ENCODE peak calls at places on chromosomes 1 and 21, in four cellular contexts. X, I, P and Q are unnamed samples.

GRCh38 chr21:46150491-46151121 is 4.8 kb downstream of the FTCD start:
- DNase-seq in I (no peak), P (peak), X (no peak), Q (no peak)

GRCh38 chr1:31381394-31382287 is 8.8 kb upstream of the FABP3 start:
- DNase-seq in X (no peak), I (peak), P (no peak), Q (no peak)

GRCh38 chr1:83822206-83822605 is 176.7 kb downstream of the TTLL7 start:
- DNase-seq in P (no peak), I (no peak), X (no peak), Q (no peak)

GRCh38 chr1:77514871-77515776 is 167.3 kb downstream of the ZZZ3 start:
- DNase-seq in X (peak), P (peak), I (peak), Q (no peak)

GRCh38 chr1:18109756-18110597 is 2.4 kb downstream of the IGSF21 start:
- DNase-seq in X (peak), I (no peak), P (peak), Q (peak)

GRCh38 chr1:147712605-147713004 is 42.3 kb upstream of the ACP6 start:
- DNase-seq in P (no peak), X (no peak), I (no peak), Q (no peak)

GRCh38 chr1:182279302-182279701 is 112.3 kb downstream of the GLUL start:
- DNase-seq in P (no peak), X (no peak), I (no peak), Q (no peak)

GRCh38 chr1:63955746-63956145 is 181.9 kb downstream of the ROR1 start:
- DNase-seq in P (peak), I (peak), X (no peak), Q (peak)

GRCh38 chr1:197837911-197838310 is 62.6 kb upstream of the DENND1B start:
- DNase-seq in X (no peak), P (no peak), I (no peak), Q (no peak)

GRCh38 chr1:239810071-239810481 is 281.6 kb upstream of the FMN2 start:
- DNase-seq in X (no peak), P (no peak), I (no peak), Q (no peak)

GRCh38 chr1:244341455-244342450 is 110.0 kb downstream of the ADSS2 start:
- DNase-seq in X (peak), I (no peak), P (no peak), Q (no peak)

GRCh38 chr1:221069178-221069903 is 190.1 kb downstream of the HLX start:
- DNase-seq in I (no peak), P (no peak), X (no peak), Q (no peak)

GRCh38 chr1:47624531-47624930 is 186.7 kb downstream of the FOXD2 start:
- DNase-seq in I (no peak), X (peak), P (no peak), Q (no peak)

GRCh38 chr1:219174672-219175564 is 1.2 kb downstream of the LYPLAL1 start:
- DNase-seq in X (no peak), I (peak), P (peak), Q (peak)

GRCh38 chr21:37367301-37367757 is 756 bp downstream of the DYRK1A start:
- DNase-seq in X (no peak), P (no peak), I (no peak), Q (no peak)

GRCh38 chr1:20279507-20279906 is 11.2 kb upstream of the VWA5B1 start:
- DNase-seq in X (no peak), I (peak), P (no peak), Q (no peak)

GRCh38 chr1:159911668-159912067 is 11.7 kb upstream of the CFAP45 start:
- DNase-seq in I (no peak), P (no peak), X (no peak), Q (no peak)

GRCh38 chr21:35932232-35932911 is 128.0 kb downstream of the SETD4 start:
- DNase-seq in P (peak), X (no peak), I (peak), Q (peak)

GRCh38 chr1:216390956-216391355 is 32.3 kb downstream of the USH2A start:
- DNase-seq in X (no peak), I (no peak), P (no peak), Q (no peak)

GRCh38 chr1:22839806-22840205 is 129.2 kb downstream of the EPHB2 start:
- DNase-seq in P (no peak), I (no peak), X (no peak), Q (no peak)

GRCh38 chr1:6307099-6307498 is 46.2 kb upstream of the GPR153 start:
- DNase-seq in I (no peak), X (no peak), P (no peak), Q (no peak)

GRCh38 chr1:117093091-117093534 is 28.4 kb downstream of the TRIM45 start:
- DNase-seq in X (no peak), I (peak), P (peak), Q (peak)